ENCODE peak calls at places on chromosomes 6 and 20, in ten cellular contexts. V, N, B, W, S, U, P, I, Y and F are unnamed samples.

GRCh38 chr6:26071135-26071534 is 16.1 kb upstream of the HFE start:
- DNase-seq in V (no peak), N (no peak), B (no peak), W (no peak), S (no peak), U (no peak), P (no peak), I (no peak), Y (no peak), F (no peak)

GRCh38 chr6:125220712-125221111 is 67.1 kb downstream of the TPD52L1 start:
- DNase-seq in V (no peak), N (peak; percentile 4), B (no peak), W (peak; percentile 32), S (no peak), U (no peak), P (peak; percentile 20), I (no peak), Y (no peak), F (no peak)

GRCh38 chr6:20348091-20348490 is 53.6 kb upstream of the E2F3 start:
- DNase-seq in V (no peak), N (no peak), B (no peak), W (no peak), S (no peak), U (no peak), P (no peak), I (no peak), Y (no peak), F (no peak)

GRCh38 chr6:154154389-154154967 is 115.4 kb downstream of the OPRM1 start:
- DNase-seq in V (peak; percentile 28), N (peak; percentile 62), B (peak; percentile 28), W (peak; percentile 51), S (peak; percentile 40), U (no peak), P (peak; percentile 73), I (peak; percentile 60), Y (peak; percentile 84), F (peak; percentile 80)

GRCh38 chr6:158387036-158387435 is 74.8 kb downstream of the TULP4 start:
- DNase-seq in V (no peak), N (no peak), B (no peak), W (no peak), S (no peak), U (no peak), P (no peak), I (no peak), Y (peak; percentile 49), F (no peak)

GRCh38 chr6:10413850-10414765 is 766 bp downstream of the TFAP2A start:
- DNase-seq in V (no peak), N (no peak), B (peak; percentile 52), W (no peak), S (no peak), U (no peak), P (no peak), I (no peak), Y (peak; percentile 74), F (no peak)

GRCh38 chr6:131281471-131282270 is 146.4 kb downstream of the AKAP7 start:
- DNase-seq in V (no peak), N (peak; percentile 19), B (no peak), W (peak; percentile 20), S (peak; percentile 30), U (peak; percentile 32), P (peak; percentile 66), I (peak; percentile 67), Y (peak; percentile 82), F (peak; percentile 88)

GRCh38 chr6:139367810-139368321 is 6.6 kb downstream of the CITED2 start:
- DNase-seq in V (no peak), N (no peak), B (no peak), W (no peak), S (no peak), U (no peak), P (no peak), I (no peak), Y (peak; percentile 69), F (peak; percentile 24)

GRCh38 chr20:63395723-63396122 is 34.6 kb upstream of the CHRNA4 start:
- DNase-seq in V (no peak), N (no peak), B (no peak), W (no peak), S (no peak), U (no peak), P (no peak), I (no peak), Y (no peak), F (no peak)

GRCh38 chr6:148890091-148890490 is 143.3 kb downstream of the UST start:
- DNase-seq in V (no peak), N (no peak), B (no peak), W (no peak), S (no peak), U (no peak), P (no peak), I (no peak), Y (no peak), F (no peak)

GRCh38 chr20:35837577-35838195 is 65.9 kb downstream of the PHF20 start:
- DNase-seq in V (no peak), N (no peak), B (no peak), W (no peak), S (no peak), U (no peak), P (no peak), I (no peak), Y (no peak), F (no peak)

GRCh38 chr20:43911066-43911465 is 3.6 kb upstream of the TOX2 start:
- DNase-seq in V (no peak), N (no peak), B (peak; percentile 69), W (no peak), S (no peak), U (no peak), P (no peak), I (no peak), Y (peak; percentile 60), F (peak; percentile 83)